ENCODE peak calls at places on chromosomes 2 and 18, in four cellular contexts. One of them, this sample, is unnamed.

GRCh38 chr2:9666306-9666705 is 35.5 kb upstream of the YWHAQ start:
- DNase-seq in cardiac muscle cell: no peak
- DNase-seq in sigmoid colon: no peak
- DNase-seq in hepatocyte: no peak
- DNase-seq in this sample: no peak

GRCh38 chr2:179614121-179614520 is 247.3 kb downstream of the ZNF385B start:
- DNase-seq in sigmoid colon: no peak
- DNase-seq in cardiac muscle cell: no peak
- DNase-seq in hepatocyte: no peak
- DNase-seq in this sample: no peak

GRCh38 chr2:26767129-26767528 is 3.0 kb downstream of the SLC35F6 start:
- DNase-seq in sigmoid colon: no peak
- DNase-seq in hepatocyte: peak
- DNase-seq in cardiac muscle cell: peak
- DNase-seq in this sample: no peak

GRCh38 chr18:79991494-79991893 is 3.1 kb upstream of the TXNL4A start:
- DNase-seq in cardiac muscle cell: no peak
- DNase-seq in sigmoid colon: no peak
- DNase-seq in hepatocyte: no peak
- DNase-seq in this sample: no peak

GRCh38 chr2:78077637-78078036 is 555.5 kb upstream of the LRRTM4 start:
- DNase-seq in sigmoid colon: no peak
- DNase-seq in cardiac muscle cell: no peak
- DNase-seq in hepatocyte: no peak
- DNase-seq in this sample: no peak

GRCh38 chr2:66872056-66872821 is 437.3 kb downstream of the MEIS1 start:
- DNase-seq in cardiac muscle cell: no peak
- DNase-seq in sigmoid colon: no peak
- DNase-seq in hepatocyte: no peak
- DNase-seq in this sample: peak

GRCh38 chr2:20449501-20450200 is 2.8 kb downstream of the RHOB start:
- DNase-seq in cardiac muscle cell: no peak
- DNase-seq in hepatocyte: peak
- DNase-seq in sigmoid colon: peak
- DNase-seq in this sample: no peak

GRCh38 chr2:28224648-28225471 is 167.8 kb upstream of the FOSL2 start:
- DNase-seq in hepatocyte: peak
- DNase-seq in cardiac muscle cell: no peak
- DNase-seq in sigmoid colon: no peak
- DNase-seq in this sample: no peak

GRCh38 chr2:196383799-196384198 is 212.4 kb upstream of the STK17B start:
- DNase-seq in sigmoid colon: no peak
- DNase-seq in cardiac muscle cell: no peak
- DNase-seq in hepatocyte: no peak
- DNase-seq in this sample: no peak

GRCh38 chr2:55431982-55432627 is 12.4 kb upstream of the CCDC88A start:
- DNase-seq in sigmoid colon: no peak
- DNase-seq in hepatocyte: peak
- DNase-seq in cardiac muscle cell: no peak
- DNase-seq in this sample: no peak
- TF ChIP-seq CTCF in sigmoid colon: no peak
- TF ChIP-seq CTCF in hepatocyte: peak
- TF ChIP-seq CTCF in cardiac muscle cell: peak
- TF ChIP-seq CTCF in this sample: peak

DNA sequence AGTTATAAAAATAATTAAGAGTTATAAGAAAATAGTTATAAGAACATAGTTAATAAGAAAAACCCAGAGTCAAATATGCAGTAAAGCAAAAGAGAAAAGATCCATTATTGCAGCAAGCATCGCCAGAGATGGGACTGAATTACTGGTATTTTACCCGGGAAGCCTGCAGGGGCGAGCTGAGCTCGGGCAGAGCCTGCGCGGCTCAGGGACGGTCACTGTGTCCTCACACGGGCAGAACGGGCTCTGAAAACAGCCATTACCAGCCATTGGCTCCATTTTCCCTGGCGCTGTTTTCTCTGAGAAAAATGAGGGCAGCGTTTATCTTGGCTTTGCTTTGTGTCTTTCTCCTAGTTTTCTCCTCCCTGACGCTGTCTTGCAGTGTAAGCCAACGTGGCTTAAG is 95.3 kb upstream of the ALKAL2 start:
- DNase-seq in sigmoid colon: no peak
- DNase-seq in cardiac muscle cell: peak
- DNase-seq in hepatocyte: no peak
- DNase-seq in this sample: peak
- TF ChIP-seq CTCF in sigmoid colon: no peak
- TF ChIP-seq CTCF in cardiac muscle cell: no peak
- TF ChIP-seq CTCF in hepatocyte: no peak
- TF ChIP-seq CTCF in this sample: no peak

DNA sequence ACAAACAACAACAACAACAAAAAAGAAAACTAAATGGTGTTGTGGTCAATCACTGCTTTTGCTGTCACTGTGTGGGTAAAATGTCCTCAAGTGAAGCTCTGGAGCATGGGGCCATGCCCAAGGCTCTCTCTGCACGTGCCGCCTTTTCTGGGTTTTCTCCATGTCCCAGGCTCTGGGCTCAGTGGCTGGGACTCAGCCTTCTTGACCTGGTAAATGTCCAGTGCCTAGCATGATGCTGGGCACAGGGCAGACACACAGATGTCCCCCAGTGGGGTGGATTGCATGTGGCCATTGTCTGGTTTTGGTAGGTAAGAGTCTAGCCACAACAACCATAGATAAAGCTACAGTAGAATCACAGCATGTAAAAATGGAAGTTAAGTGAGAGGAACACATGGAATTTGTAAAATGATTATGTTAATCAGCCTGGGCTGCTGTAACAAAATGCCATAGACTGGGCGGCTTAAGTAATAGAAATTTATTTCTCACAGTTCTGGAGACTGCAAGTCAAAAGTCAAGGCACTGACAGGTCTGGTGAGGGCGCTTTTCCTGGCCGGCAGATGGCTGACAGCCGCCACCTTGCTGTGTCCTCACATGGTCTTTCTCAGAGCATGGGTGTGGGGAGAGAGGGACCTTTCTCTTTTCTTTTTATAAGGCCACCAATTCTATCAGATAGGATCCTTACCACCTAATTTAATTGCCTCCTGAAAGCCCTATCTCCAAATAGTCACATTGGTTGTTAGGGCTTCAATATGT is 174.4 kb downstream of the ACOXL start:
- DNase-seq in cardiac muscle cell: no peak
- DNase-seq in hepatocyte: no peak
- DNase-seq in sigmoid colon: no peak
- DNase-seq in this sample: no peak
- TF ChIP-seq CTCF in cardiac muscle cell: no peak
- TF ChIP-seq CTCF in hepatocyte: no peak
- TF ChIP-seq CTCF in sigmoid colon: no peak
- TF ChIP-seq CTCF in this sample: no peak

DNA sequence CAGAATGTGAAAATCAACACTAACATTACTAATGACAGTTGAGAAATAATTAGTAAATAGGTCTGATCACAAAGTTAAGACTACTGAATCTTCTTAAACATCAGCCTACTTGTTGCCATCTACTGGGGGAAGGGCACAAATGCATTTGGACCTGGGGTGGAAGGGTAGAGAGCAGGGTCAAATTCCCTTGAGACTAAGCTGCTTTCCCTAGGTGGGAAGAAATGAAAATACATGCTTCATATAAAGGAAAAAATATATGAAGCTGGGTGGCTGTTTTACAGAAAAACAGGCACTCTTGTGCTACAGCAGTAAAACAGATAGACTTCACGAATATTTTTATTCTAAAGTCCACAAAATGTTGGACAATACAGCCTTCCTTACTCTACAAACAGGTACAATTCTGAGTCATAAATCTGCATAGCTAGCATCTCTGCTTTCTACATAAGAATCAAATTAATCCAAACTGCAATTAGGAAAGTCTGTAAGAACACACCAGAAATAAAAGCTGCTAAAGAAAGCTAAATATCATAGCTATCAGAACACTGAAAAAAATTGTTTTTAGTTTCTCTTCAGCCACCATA is 10.9 kb downstream of the TRIP12 start:
- DNase-seq in sigmoid colon: no peak
- DNase-seq in hepatocyte: peak
- DNase-seq in cardiac muscle cell: peak
- DNase-seq in this sample: no peak
- TF ChIP-seq CTCF in sigmoid colon: no peak
- TF ChIP-seq CTCF in hepatocyte: peak
- TF ChIP-seq CTCF in cardiac muscle cell: peak
- TF ChIP-seq CTCF in this sample: peak

This sample was measured in Calu3.